ENCODE peak calls at places on chromosomes 7 and 10, in ten cellular contexts. One of them, this sample, is unnamed.

GRCh38 chr7:135207739-135208416 is 3.4 kb downstream of the WDR91 start:
- DNase-seq in thoracic aorta: no peak
- DNase-seq in cardiac fibroblast: no peak
- DNase-seq in GM06990: no peak
- DNase-seq in AG10803: no peak
- DNase-seq in ovary: no peak
- DNase-seq in chondrocyte: no peak
- DNase-seq in cardiac muscle cell: no peak
- DNase-seq in neural progenitor cell: no peak
- DNase-seq in left lung: no peak
- DNase-seq in this sample: no peak

GRCh38 chr7:131819891-131820290 is 263.5 kb upstream of the PODXL start:
- DNase-seq in thoracic aorta: no peak
- DNase-seq in cardiac fibroblast: no peak
- DNase-seq in GM06990: no peak
- DNase-seq in AG10803: no peak
- DNase-seq in ovary: no peak
- DNase-seq in chondrocyte: no peak
- DNase-seq in cardiac muscle cell: no peak
- DNase-seq in neural progenitor cell: peak; percentile 32
- DNase-seq in left lung: no peak
- DNase-seq in this sample: no peak

GRCh38 chr10:87761153-87761552 is 56.9 kb downstream of the ATAD1 start:
- DNase-seq in thoracic aorta: no peak
- DNase-seq in cardiac fibroblast: peak; percentile 55
- DNase-seq in GM06990: no peak
- DNase-seq in AG10803: peak; percentile 13
- DNase-seq in ovary: no peak
- DNase-seq in chondrocyte: no peak
- DNase-seq in cardiac muscle cell: no peak
- DNase-seq in neural progenitor cell: no peak
- DNase-seq in left lung: no peak
- DNase-seq in this sample: no peak

GRCh38 chr7:139853576-139854511 is 24.8 kb downstream of the TBXAS1 start:
- DNase-seq in thoracic aorta: peak; percentile 27
- DNase-seq in cardiac fibroblast: peak; percentile 95
- DNase-seq in GM06990: no peak
- DNase-seq in AG10803: peak; percentile 79
- DNase-seq in ovary: no peak
- DNase-seq in chondrocyte: no peak
- DNase-seq in cardiac muscle cell: no peak
- DNase-seq in neural progenitor cell: no peak
- DNase-seq in left lung: peak; percentile 48
- DNase-seq in this sample: peak; percentile 52

GRCh38 chr10:132397036-132397541 is at the start of gene PWWP2B:
- DNase-seq in thoracic aorta: no peak
- DNase-seq in cardiac fibroblast: peak; percentile 43
- DNase-seq in GM06990: peak; percentile 43
- DNase-seq in AG10803: no peak
- DNase-seq in ovary: peak; percentile 78
- DNase-seq in chondrocyte: no peak
- DNase-seq in cardiac muscle cell: peak; percentile 69
- DNase-seq in neural progenitor cell: peak; percentile 70
- DNase-seq in left lung: no peak
- DNase-seq in this sample: no peak

GRCh38 chr10:22655312-22655973 is 58.9 kb downstream of the PIP4K2A start:
- DNase-seq in thoracic aorta: no peak
- DNase-seq in cardiac fibroblast: peak; percentile 73
- DNase-seq in GM06990: peak; percentile 58
- DNase-seq in AG10803: peak; percentile 81
- DNase-seq in ovary: no peak
- DNase-seq in chondrocyte: no peak
- DNase-seq in cardiac muscle cell: no peak
- DNase-seq in neural progenitor cell: no peak
- DNase-seq in left lung: no peak
- DNase-seq in this sample: peak; percentile 62

GRCh38 chr7:83439021-83439420 is 209.9 kb downstream of the SEMA3E start:
- DNase-seq in thoracic aorta: no peak
- DNase-seq in cardiac fibroblast: no peak
- DNase-seq in GM06990: no peak
- DNase-seq in AG10803: no peak
- DNase-seq in ovary: no peak
- DNase-seq in chondrocyte: no peak
- DNase-seq in cardiac muscle cell: no peak
- DNase-seq in neural progenitor cell: no peak
- DNase-seq in left lung: no peak
- DNase-seq in this sample: no peak

GRCh38 chr7:149468208-149468607 is 7.3 kb upstream of the ZNF777 start:
- DNase-seq in thoracic aorta: no peak
- DNase-seq in cardiac fibroblast: peak; percentile 18
- DNase-seq in GM06990: no peak
- DNase-seq in AG10803: peak; percentile 8
- DNase-seq in ovary: no peak
- DNase-seq in chondrocyte: no peak
- DNase-seq in cardiac muscle cell: no peak
- DNase-seq in neural progenitor cell: no peak
- DNase-seq in left lung: no peak
- DNase-seq in this sample: no peak

GRCh38 chr10:118522791-118523498 is 72.5 kb downstream of the PRLHR start:
- DNase-seq in thoracic aorta: no peak
- DNase-seq in cardiac fibroblast: peak; percentile 11
- DNase-seq in GM06990: no peak
- DNase-seq in AG10803: peak; percentile 79
- DNase-seq in ovary: no peak
- DNase-seq in chondrocyte: no peak
- DNase-seq in cardiac muscle cell: no peak
- DNase-seq in neural progenitor cell: no peak
- DNase-seq in left lung: no peak
- DNase-seq in this sample: no peak

GRCh38 chr10:3766046-3766761 is 18.8 kb downstream of the KLF6 start:
- DNase-seq in thoracic aorta: no peak
- DNase-seq in cardiac fibroblast: no peak
- DNase-seq in GM06990: no peak
- DNase-seq in AG10803: no peak
- DNase-seq in ovary: no peak
- DNase-seq in chondrocyte: no peak
- DNase-seq in cardiac muscle cell: no peak
- DNase-seq in neural progenitor cell: no peak
- DNase-seq in left lung: no peak
- DNase-seq in this sample: no peak

GRCh38 chr7:130090745-130091532 is 20.6 kb downstream of the KLHDC10 start:
- DNase-seq in thoracic aorta: no peak
- DNase-seq in cardiac fibroblast: no peak
- DNase-seq in GM06990: peak; percentile 29
- DNase-seq in AG10803: no peak
- DNase-seq in ovary: no peak
- DNase-seq in chondrocyte: no peak
- DNase-seq in cardiac muscle cell: no peak
- DNase-seq in neural progenitor cell: no peak
- DNase-seq in left lung: no peak
- DNase-seq in this sample: no peak

GRCh38 chr10:129775681-129776080 is 188.4 kb downstream of the EBF3 start:
- DNase-seq in thoracic aorta: no peak
- DNase-seq in cardiac fibroblast: no peak
- DNase-seq in GM06990: no peak
- DNase-seq in AG10803: no peak
- DNase-seq in ovary: no peak
- DNase-seq in chondrocyte: peak; percentile 72
- DNase-seq in cardiac muscle cell: no peak
- DNase-seq in neural progenitor cell: no peak
- DNase-seq in left lung: no peak
- DNase-seq in this sample: no peak

GRCh38 chr10:86261933-86262665 is 104.5 kb downstream of the GRID1 start:
- DNase-seq in thoracic aorta: no peak
- DNase-seq in cardiac fibroblast: no peak
- DNase-seq in GM06990: peak; percentile 15
- DNase-seq in AG10803: no peak
- DNase-seq in ovary: no peak
- DNase-seq in chondrocyte: peak; percentile 77
- DNase-seq in cardiac muscle cell: no peak
- DNase-seq in neural progenitor cell: peak; percentile 59
- DNase-seq in left lung: no peak
- DNase-seq in this sample: no peak
- TF ChIP-seq CTCF in thoracic aorta: no peak
- TF ChIP-seq CTCF in cardiac fibroblast: no peak
- TF ChIP-seq CTCF in GM06990: peak; percentile 66
- TF ChIP-seq CTCF in AG10803: no peak
- TF ChIP-seq CTCF in ovary: no peak
- TF ChIP-seq CTCF in chondrocyte: peak; percentile 32
- TF ChIP-seq CTCF in cardiac muscle cell: no peak
- TF ChIP-seq CTCF in neural progenitor cell: peak; percentile 55
- TF ChIP-seq CTCF in left lung: no peak
- TF ChIP-seq CTCF in this sample: no peak

GRCh38 chr7:121395494-121395960 is 581 bp downstream of the FAM3C start:
- DNase-seq in thoracic aorta: no peak
- DNase-seq in cardiac fibroblast: no peak
- DNase-seq in GM06990: no peak
- DNase-seq in AG10803: peak; percentile 15
- DNase-seq in ovary: no peak
- DNase-seq in chondrocyte: no peak
- DNase-seq in cardiac muscle cell: no peak
- DNase-seq in neural progenitor cell: peak; percentile 70
- DNase-seq in left lung: peak; percentile 39
- DNase-seq in this sample: no peak

GRCh38 chr7:121395961-121396757 is at the start of gene FAM3C:
- DNase-seq in thoracic aorta: peak; percentile 70
- DNase-seq in cardiac fibroblast: peak; percentile 96
- DNase-seq in GM06990: peak; percentile 95
- DNase-seq in AG10803: peak; percentile 89
- DNase-seq in ovary: peak; percentile 96
- DNase-seq in chondrocyte: peak; percentile 97
- DNase-seq in cardiac muscle cell: peak; percentile 95
- DNase-seq in neural progenitor cell: peak; percentile 96
- DNase-seq in left lung: peak; percentile 94
- DNase-seq in this sample: peak; percentile 73

GRCh38 chr7:121397832-121398231 is 1.7 kb upstream of the FAM3C start:
- DNase-seq in thoracic aorta: no peak
- DNase-seq in cardiac fibroblast: no peak
- DNase-seq in GM06990: no peak
- DNase-seq in AG10803: no peak
- DNase-seq in ovary: no peak
- DNase-seq in chondrocyte: no peak
- DNase-seq in cardiac muscle cell: no peak
- DNase-seq in neural progenitor cell: no peak
- DNase-seq in left lung: no peak
- DNase-seq in this sample: no peak

GRCh38 chr7:121398246-121398645 is 2.1 kb upstream of the FAM3C start:
- DNase-seq in thoracic aorta: no peak
- DNase-seq in cardiac fibroblast: no peak
- DNase-seq in GM06990: no peak
- DNase-seq in AG10803: no peak
- DNase-seq in ovary: no peak
- DNase-seq in chondrocyte: no peak
- DNase-seq in cardiac muscle cell: no peak
- DNase-seq in neural progenitor cell: peak; percentile 43
- DNase-seq in left lung: no peak
- DNase-seq in this sample: no peak

GRCh38 chr7:121397346-121397745 is 1.2 kb upstream of the FAM3C start:
- DNase-seq in thoracic aorta: no peak
- DNase-seq in cardiac fibroblast: no peak
- DNase-seq in GM06990: no peak
- DNase-seq in AG10803: no peak
- DNase-seq in ovary: no peak
- DNase-seq in chondrocyte: no peak
- DNase-seq in cardiac muscle cell: no peak
- DNase-seq in neural progenitor cell: no peak
- DNase-seq in left lung: no peak
- DNase-seq in this sample: no peak
- TF ChIP-seq CTCF in thoracic aorta: no peak
- TF ChIP-seq CTCF in cardiac fibroblast: no peak
- TF ChIP-seq CTCF in GM06990: no peak
- TF ChIP-seq CTCF in AG10803: no peak
- TF ChIP-seq CTCF in ovary: no peak
- TF ChIP-seq CTCF in chondrocyte: no peak
- TF ChIP-seq CTCF in cardiac muscle cell: no peak
- TF ChIP-seq CTCF in neural progenitor cell: no peak
- TF ChIP-seq CTCF in left lung: no peak
- TF ChIP-seq CTCF in this sample: no peak

GRCh38 chr10:123287594-123288247 is 133.5 kb downstream of the BUB3 start:
- DNase-seq in thoracic aorta: no peak
- DNase-seq in cardiac fibroblast: no peak
- DNase-seq in GM06990: no peak
- DNase-seq in AG10803: no peak
- DNase-seq in ovary: no peak
- DNase-seq in chondrocyte: no peak
- DNase-seq in cardiac muscle cell: no peak
- DNase-seq in neural progenitor cell: no peak
- DNase-seq in left lung: no peak
- DNase-seq in this sample: no peak

GRCh38 chr10:123289432-123289831 is 135.2 kb downstream of the BUB3 start:
- DNase-seq in thoracic aorta: no peak
- DNase-seq in cardiac fibroblast: no peak
- DNase-seq in GM06990: no peak
- DNase-seq in AG10803: no peak
- DNase-seq in ovary: no peak
- DNase-seq in chondrocyte: no peak
- DNase-seq in cardiac muscle cell: no peak
- DNase-seq in neural progenitor cell: no peak
- DNase-seq in left lung: no peak
- DNase-seq in this sample: no peak

GRCh38 chr10:123278445-123278844 is 124.2 kb downstream of the BUB3 start:
- DNase-seq in thoracic aorta: no peak
- DNase-seq in cardiac fibroblast: no peak
- DNase-seq in GM06990: no peak
- DNase-seq in AG10803: no peak
- DNase-seq in ovary: no peak
- DNase-seq in chondrocyte: no peak
- DNase-seq in cardiac muscle cell: no peak
- DNase-seq in neural progenitor cell: no peak
- DNase-seq in left lung: no peak
- DNase-seq in this sample: no peak

GRCh38 chr10:123284022-123284421 is 129.8 kb downstream of the BUB3 start:
- DNase-seq in thoracic aorta: no peak
- DNase-seq in cardiac fibroblast: no peak
- DNase-seq in GM06990: no peak
- DNase-seq in AG10803: no peak
- DNase-seq in ovary: no peak
- DNase-seq in chondrocyte: no peak
- DNase-seq in cardiac muscle cell: no peak
- DNase-seq in neural progenitor cell: no peak
- DNase-seq in left lung: no peak
- DNase-seq in this sample: no peak
- TF ChIP-seq CTCF in thoracic aorta: no peak
- TF ChIP-seq CTCF in cardiac fibroblast: no peak
- TF ChIP-seq CTCF in GM06990: peak; percentile 13
- TF ChIP-seq CTCF in AG10803: no peak
- TF ChIP-seq CTCF in ovary: no peak
- TF ChIP-seq CTCF in chondrocyte: peak; percentile 9
- TF ChIP-seq CTCF in cardiac muscle cell: no peak
- TF ChIP-seq CTCF in neural progenitor cell: peak; percentile 31
- TF ChIP-seq CTCF in left lung: no peak
- TF ChIP-seq CTCF in this sample: no peak

DNA sequence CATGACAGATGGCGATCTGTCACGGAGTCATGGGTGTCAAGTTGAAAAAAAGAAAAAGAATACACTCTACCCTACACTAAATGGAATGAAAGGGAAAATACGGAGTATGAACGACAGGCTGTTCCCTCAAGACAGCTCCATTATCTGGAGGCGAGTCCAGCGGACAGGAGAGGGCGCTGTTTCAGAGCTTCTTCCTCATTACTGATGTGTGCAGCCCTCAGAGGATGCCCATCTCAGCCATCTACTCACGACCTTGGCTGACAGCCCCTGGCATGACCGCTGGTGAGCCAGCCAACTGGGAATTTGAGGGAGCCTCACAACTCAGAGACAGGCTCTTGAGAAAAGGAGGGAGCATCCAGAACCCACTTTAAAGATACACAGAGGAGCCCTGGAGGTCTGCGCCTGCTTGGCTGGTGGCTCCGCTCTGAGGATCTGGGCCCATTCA is 49.6 kb upstream of the SMNDC1 start:
- DNase-seq in thoracic aorta: no peak
- DNase-seq in cardiac fibroblast: peak; percentile 85
- DNase-seq in GM06990: peak; percentile 59
- DNase-seq in AG10803: peak; percentile 82
- DNase-seq in ovary: peak; percentile 67
- DNase-seq in chondrocyte: no peak
- DNase-seq in cardiac muscle cell: peak; percentile 87
- DNase-seq in neural progenitor cell: peak; percentile 87
- DNase-seq in left lung: peak; percentile 70
- DNase-seq in this sample: peak; percentile 56
- TF ChIP-seq CTCF in thoracic aorta: peak; percentile 39
- TF ChIP-seq CTCF in cardiac fibroblast: peak; percentile 81
- TF ChIP-seq CTCF in GM06990: peak; percentile 81
- TF ChIP-seq CTCF in AG10803: peak; percentile 83
- TF ChIP-seq CTCF in ovary: no peak
- TF ChIP-seq CTCF in chondrocyte: peak; percentile 87
- TF ChIP-seq CTCF in cardiac muscle cell: peak; percentile 88
- TF ChIP-seq CTCF in neural progenitor cell: peak; percentile 91
- TF ChIP-seq CTCF in left lung: peak; percentile 59
- TF ChIP-seq CTCF in this sample: peak; percentile 81